ENCODE peak calls at places on chromosomes 4 and X, in six cellular contexts. C is trophoblast cell, D is IMR-90, N is neuronal stem cell, B is mesenchymal stem cell, Q is H1. L is an unnamed sample.
A peak's percentile ranks its signal among the peaks of the same experiment; 100 is the strongest.

GRCh38 chr4:162017863-162018262 is 145.9 kb downstream of the FSTL5 start:
- DNase-seq in C (no peak), D (no peak), N (no peak), B (no peak), Q (no peak), L (no peak)

GRCh38 chr4:33189169-33189568 is 2469.0 kb downstream of the PCDH7 start:
- DNase-seq in C (no peak), D (no peak), N (no peak), B (no peak), Q (no peak), L (no peak)

GRCh38 chr4:142365386-142365785 is 480.7 kb downstream of the INPP4B start:
- DNase-seq in C (no peak), D (no peak), N (no peak), B (no peak), Q (no peak), L (no peak)

GRCh38 chr4:118917582-118917981 is 28.9 kb downstream of the SYNPO2 start:
- DNase-seq in C (no peak), D (peak; percentile 18), N (no peak), B (no peak), Q (no peak), L (no peak)

GRCh38 chrX:826448-826847 is 195.9 kb downstream of the SHOX start:
- DNase-seq in C (no peak), D (no peak), N (no peak), B (no peak), Q (peak; percentile 32), L (no peak)

GRCh38 chr4:24527371-24527770 is 57.0 kb downstream of the DHX15 start:
- DNase-seq in C (peak; percentile 66), D (peak; percentile 60), N (no peak), B (peak; percentile 58), Q (no peak), L (no peak)

GRCh38 chrX:15815779-15816452 is 25.6 kb downstream of the ZRSR2 start:
- DNase-seq in C (peak; percentile 55), D (peak; percentile 33), N (peak; percentile 3), B (peak; percentile 50), Q (no peak), L (peak; percentile 60)

GRCh38 chrX:24364851-24365538 is 4.6 kb downstream of the SUPT20HL1 start:
- DNase-seq in C (no peak), D (no peak), N (no peak), B (no peak), Q (no peak), L (no peak)

GRCh38 chr4:176753049-176753448 is 39.7 kb downstream of the VEGFC start:
- DNase-seq in C (peak; percentile 1), D (peak; percentile 95), N (no peak), B (peak; percentile 77), Q (no peak), L (no peak)

GRCh38 chr4:95379633-95380032 is 169.1 kb downstream of the UNC5C start:
- DNase-seq in C (no peak), D (no peak), N (no peak), B (no peak), Q (no peak), L (no peak)

GRCh38 chr4:15333692-15334633 is 93.9 kb upstream of the C1QTNF7 start:
- DNase-seq in C (no peak), D (no peak), N (no peak), B (no peak), Q (no peak), L (no peak)

GRCh38 chr4:147740176-147740575 is 8.3 kb downstream of the ARHGAP10 start:
- DNase-seq in C (no peak), D (no peak), N (no peak), B (no peak), Q (no peak), L (no peak)

GRCh38 chr4:161792991-161793390 is 370.8 kb downstream of the FSTL5 start:
- DNase-seq in C (no peak), D (no peak), N (no peak), B (no peak), Q (no peak), L (no peak)

GRCh38 chrX:49767231-49767630 is 61.9 kb upstream of the PAGE4 start:
- DNase-seq in C (no peak), D (no peak), N (no peak), B (no peak), Q (no peak), L (no peak)

GRCh38 chrX:3711331-3711917 is 2.0 kb downstream of the PRKX start:
- DNase-seq in C (no peak), D (no peak), N (no peak), B (no peak), Q (no peak), L (no peak)

GRCh38 chr4:8818063-8818881 is 53.4 kb downstream of the HMX1 start:
- DNase-seq in C (no peak), D (no peak), N (no peak), B (no peak), Q (peak; percentile 32), L (peak; percentile 20)

DNA sequence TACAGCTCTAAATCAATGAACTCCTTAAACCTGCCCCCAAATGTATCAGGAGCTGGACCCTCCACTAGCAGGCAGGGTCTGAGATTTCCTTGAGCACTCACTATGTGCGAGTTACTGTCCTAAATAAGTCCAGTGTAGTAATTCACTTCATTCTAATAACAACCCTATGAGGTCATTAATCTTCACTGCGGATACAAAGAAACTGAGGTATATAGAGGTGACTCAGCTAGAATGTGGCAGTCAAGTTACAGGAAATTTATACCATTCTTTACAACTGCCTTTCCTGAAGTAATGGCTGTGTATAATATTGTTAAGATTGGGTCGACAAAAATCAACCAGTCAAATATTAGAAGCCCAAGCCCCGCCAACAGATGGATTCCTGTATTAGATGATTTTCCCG is 473.9 kb upstream of the FTHL17 start:
- DNase-seq in C (no peak), D (no peak), N (no peak), B (peak; percentile 32), Q (no peak), L (no peak)
- H3K18ac ChIP-seq in C (no peak overlapping the region), D (no peak overlapping the region), N (no peak overlapping the region), B (no peak overlapping the region), Q (no peak overlapping the region), L (no peak overlapping the region)

DNA sequence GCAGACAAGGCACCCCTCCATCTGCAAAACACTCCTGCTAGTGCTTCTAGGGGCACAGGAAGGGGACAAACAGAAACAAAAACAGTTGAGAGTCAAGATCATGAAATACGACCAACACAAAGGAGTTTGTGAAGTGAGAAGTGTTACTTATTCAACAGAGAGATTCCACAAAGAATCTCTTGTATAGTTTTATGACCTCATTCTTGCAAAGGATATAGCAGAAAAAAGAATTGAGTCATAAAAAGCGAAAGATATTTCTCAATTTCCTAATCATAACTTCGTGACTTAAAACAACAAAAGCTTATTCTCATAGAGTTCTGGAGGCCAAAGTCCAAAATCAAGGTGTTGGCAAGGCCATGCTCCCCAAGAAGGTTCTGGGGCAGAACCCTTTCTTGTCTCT is 40.7 kb downstream of the TIGD4 start:
- DNase-seq in C (no peak), D (peak; percentile 3), N (no peak), B (no peak), Q (no peak), L (no peak)
- H2AK5ac ChIP-seq in C (no peak overlapping the region), D (no peak overlapping the region), N (no peak overlapping the region), B (no peak overlapping the region), Q (no peak overlapping the region), L (no peak overlapping the region)

GRCh38 chr4:72966652-72967051 is 102.9 kb downstream of the COX18 start:
- DNase-seq in C (no peak), D (no peak), N (no peak), B (no peak), Q (no peak), L (no peak)
- H2AFZ ChIP-seq in C (no peak overlapping the region), D (no peak overlapping the region), N (no peak overlapping the region), B (no peak overlapping the region), Q (no peak overlapping the region), L (no peak overlapping the region)

GRCh38 chr4:41723286-41723685 is 25.2 kb downstream of the PHOX2B start:
- DNase-seq in C (no peak), D (no peak), N (no peak), B (no peak), Q (no peak), L (no peak)
- H3K18ac ChIP-seq in C (no peak overlapping the region), D (no peak overlapping the region), N (no peak overlapping the region), B (no peak overlapping the region), Q (no peak overlapping the region), L (no peak overlapping the region)

GRCh38 chr4:152713951-152714705 is 34.3 kb upstream of the TMEM154 start:
- DNase-seq in C (no peak), D (no peak), N (no peak), B (no peak), Q (no peak), L (no peak)
- H2AK5ac ChIP-seq in C (no peak overlapping the region), D (no peak overlapping the region), N (no peak overlapping the region), B (no peak overlapping the region), Q (no peak overlapping the region), L (no peak overlapping the region)